ENCODE peak calls at places on chromosomes 12 and 14, in nine cellular contexts. One of them, this sample, is unnamed.

GRCh38 chr12:62893276-62893675 is 41.7 kb downstream of the PPM1H start:
- DNase-seq in CD4-positive, CD25-positive, alpha-beta regulatory T cell: no peak
- DNase-seq in pons: no peak
- DNase-seq in aorta: no peak
- DNase-seq in MV-4-11: no peak
- DNase-seq in SK-N-SH: no peak
- DNase-seq in HT-29: no peak
- DNase-seq in Ammon's horn: no peak
- DNase-seq in fibroblast of villous mesenchyme: no peak
- DNase-seq in this sample: no peak

GRCh38 chr12:76558684-76559276 is 791 bp downstream of the OSBPL8 start:
- DNase-seq in CD4-positive, CD25-positive, alpha-beta regulatory T cell: peak; percentile 83
- DNase-seq in pons: peak; percentile 45
- DNase-seq in aorta: peak; percentile 76
- DNase-seq in MV-4-11: peak; percentile 78
- DNase-seq in SK-N-SH: peak; percentile 51
- DNase-seq in HT-29: peak; percentile 61
- DNase-seq in Ammon's horn: peak; percentile 65
- DNase-seq in fibroblast of villous mesenchyme: peak; percentile 38
- DNase-seq in this sample: peak; percentile 49

GRCh38 chr12:60335765-60336164 is 739.9 kb downstream of the SLC16A7 start:
- DNase-seq in CD4-positive, CD25-positive, alpha-beta regulatory T cell: no peak
- DNase-seq in pons: no peak
- DNase-seq in aorta: no peak
- DNase-seq in MV-4-11: no peak
- DNase-seq in SK-N-SH: no peak
- DNase-seq in HT-29: peak; percentile 41
- DNase-seq in Ammon's horn: no peak
- DNase-seq in fibroblast of villous mesenchyme: peak; percentile 43
- DNase-seq in this sample: no peak

GRCh38 chr14:104708606-104709268 is 15.3 kb upstream of the ADSS1 start:
- DNase-seq in CD4-positive, CD25-positive, alpha-beta regulatory T cell: peak; percentile 71
- DNase-seq in pons: peak; percentile 47
- DNase-seq in aorta: peak; percentile 73
- DNase-seq in MV-4-11: peak; percentile 11
- DNase-seq in SK-N-SH: peak; percentile 97
- DNase-seq in HT-29: peak; percentile 63
- DNase-seq in Ammon's horn: peak; percentile 76
- DNase-seq in fibroblast of villous mesenchyme: peak; percentile 54
- DNase-seq in this sample: no peak

GRCh38 chr14:99191663-99192621 is 80.1 kb downstream of the BCL11B start:
- DNase-seq in CD4-positive, CD25-positive, alpha-beta regulatory T cell: peak; percentile 71
- DNase-seq in pons: peak; percentile 37
- DNase-seq in aorta: peak; percentile 76
- DNase-seq in MV-4-11: peak; percentile 7
- DNase-seq in SK-N-SH: no peak
- DNase-seq in HT-29: peak; percentile 39
- DNase-seq in Ammon's horn: peak; percentile 67
- DNase-seq in fibroblast of villous mesenchyme: peak; percentile 16
- DNase-seq in this sample: no peak

GRCh38 chr12:3892631-3893030 is 19.4 kb upstream of the PARP11 start:
- DNase-seq in CD4-positive, CD25-positive, alpha-beta regulatory T cell: peak; percentile 17
- DNase-seq in pons: no peak
- DNase-seq in aorta: no peak
- DNase-seq in MV-4-11: no peak
- DNase-seq in SK-N-SH: no peak
- DNase-seq in HT-29: no peak
- DNase-seq in Ammon's horn: no peak
- DNase-seq in fibroblast of villous mesenchyme: no peak
- DNase-seq in this sample: no peak

GRCh38 chr12:12098689-12099010 is 27.9 kb downstream of the BCL2L14 start:
- DNase-seq in CD4-positive, CD25-positive, alpha-beta regulatory T cell: no peak
- DNase-seq in pons: no peak
- DNase-seq in aorta: no peak
- DNase-seq in MV-4-11: no peak
- DNase-seq in SK-N-SH: no peak
- DNase-seq in HT-29: no peak
- DNase-seq in Ammon's horn: no peak
- DNase-seq in fibroblast of villous mesenchyme: no peak
- DNase-seq in this sample: no peak

GRCh38 chr12:68264175-68264863 is 10.9 kb upstream of the IL22 start:
- DNase-seq in CD4-positive, CD25-positive, alpha-beta regulatory T cell: no peak
- DNase-seq in pons: no peak
- DNase-seq in aorta: no peak
- DNase-seq in MV-4-11: no peak
- DNase-seq in SK-N-SH: no peak
- DNase-seq in HT-29: no peak
- DNase-seq in Ammon's horn: no peak
- DNase-seq in fibroblast of villous mesenchyme: no peak
- DNase-seq in this sample: no peak

GRCh38 chr14:68865542-68865941 is 72.7 kb upstream of the ZFP36L1 start:
- DNase-seq in CD4-positive, CD25-positive, alpha-beta regulatory T cell: no peak
- DNase-seq in pons: no peak
- DNase-seq in aorta: no peak
- DNase-seq in MV-4-11: no peak
- DNase-seq in SK-N-SH: no peak
- DNase-seq in HT-29: no peak
- DNase-seq in Ammon's horn: no peak
- DNase-seq in fibroblast of villous mesenchyme: no peak
- DNase-seq in this sample: no peak

GRCh38 chr12:29026419-29026818 is 122.7 kb upstream of the FAR2 start:
- DNase-seq in CD4-positive, CD25-positive, alpha-beta regulatory T cell: no peak
- DNase-seq in pons: no peak
- DNase-seq in aorta: no peak
- DNase-seq in MV-4-11: no peak
- DNase-seq in SK-N-SH: no peak
- DNase-seq in HT-29: no peak
- DNase-seq in Ammon's horn: no peak
- DNase-seq in fibroblast of villous mesenchyme: no peak
- DNase-seq in this sample: peak; percentile 5

This sample was measured in NCI-H510A.